ENCODE peak calls at places on chromosomes 1 and 21, in four cellular contexts. One of them, this sample, is unnamed.

GRCh38 chr1:228381336-228381735 is 25.3 kb downstream of the TRIM11 start:
- DNase-seq in cardiac septum: no peak
- DNase-seq in NCI-H1092 treated with DMSO at 0.1 percent for 48 hours: peak; percentile 15
- DNase-seq in ELF-1: no peak
- DNase-seq in this sample: no peak

GRCh38 chr1:78340006-78340405 is 150.8 kb upstream of the PTGFR start:
- DNase-seq in ELF-1: no peak
- DNase-seq in cardiac septum: no peak
- DNase-seq in NCI-H1092 treated with DMSO at 0.1 percent for 48 hours: no peak
- DNase-seq in this sample: no peak

GRCh38 chr1:12405325-12406217 is 175.7 kb downstream of the VPS13D start:
- DNase-seq in ELF-1: no peak
- DNase-seq in cardiac septum: no peak
- DNase-seq in NCI-H1092 treated with DMSO at 0.1 percent for 48 hours: peak; percentile 67
- DNase-seq in this sample: no peak

GRCh38 chr1:2099871-2100774 is 49.9 kb downstream of the PRKCZ start:
- DNase-seq in cardiac septum: no peak
- DNase-seq in ELF-1: no peak
- DNase-seq in NCI-H1092 treated with DMSO at 0.1 percent for 48 hours: no peak
- DNase-seq in this sample: no peak

GRCh38 chr21:45390831-45391742 is 13.9 kb upstream of the COL18A1 start:
- DNase-seq in NCI-H1092 treated with DMSO at 0.1 percent for 48 hours: no peak
- DNase-seq in cardiac septum: peak; percentile 33
- DNase-seq in ELF-1: no peak
- DNase-seq in this sample: no peak

GRCh38 chr1:226324479-226324878 is 15.5 kb upstream of the LIN9 start:
- DNase-seq in cardiac septum: no peak
- DNase-seq in ELF-1: no peak
- DNase-seq in NCI-H1092 treated with DMSO at 0.1 percent for 48 hours: no peak
- DNase-seq in this sample: no peak

GRCh38 chr1:245003246-245003645 is 138.9 kb upstream of the HNRNPU start:
- DNase-seq in cardiac septum: no peak
- DNase-seq in ELF-1: no peak
- DNase-seq in NCI-H1092 treated with DMSO at 0.1 percent for 48 hours: no peak
- DNase-seq in this sample: no peak

GRCh38 chr21:29674343-29674742 is 265.5 kb downstream of the GRIK1 start:
- DNase-seq in NCI-H1092 treated with DMSO at 0.1 percent for 48 hours: no peak
- DNase-seq in ELF-1: no peak
- DNase-seq in cardiac septum: no peak
- DNase-seq in this sample: no peak

GRCh38 chr1:68542586-68542985 is 45.7 kb upstream of the DEPDC1 start:
- DNase-seq in ELF-1: no peak
- DNase-seq in NCI-H1092 treated with DMSO at 0.1 percent for 48 hours: no peak
- DNase-seq in cardiac septum: no peak
- DNase-seq in this sample: no peak

GRCh38 chr1:1128454-1129139 is 12.7 kb upstream of the C1orf159 start:
- DNase-seq in NCI-H1092 treated with DMSO at 0.1 percent for 48 hours: no peak
- DNase-seq in cardiac septum: no peak
- DNase-seq in ELF-1: no peak
- DNase-seq in this sample: no peak

GRCh38 chr1:175637917-175638316 is 105.5 kb downstream of the TNR start:
- DNase-seq in NCI-H1092 treated with DMSO at 0.1 percent for 48 hours: no peak
- DNase-seq in cardiac septum: no peak
- DNase-seq in ELF-1: no peak
- DNase-seq in this sample: no peak

GRCh38 chr1:77513839-77514763 is 168.4 kb downstream of the ZZZ3 start:
- DNase-seq in cardiac septum: no peak
- DNase-seq in NCI-H1092 treated with DMSO at 0.1 percent for 48 hours: no peak
- DNase-seq in ELF-1: peak; percentile 49
- DNase-seq in this sample: no peak

GRCh38 chr1:239262538-239262937 is 123.8 kb upstream of the CHRM3 start:
- DNase-seq in cardiac septum: no peak
- DNase-seq in ELF-1: peak; percentile 60
- DNase-seq in NCI-H1092 treated with DMSO at 0.1 percent for 48 hours: no peak
- DNase-seq in this sample: peak; percentile 6

GRCh38 chr1:6113116-6113515 is 67.0 kb downstream of the CHD5 start:
- DNase-seq in NCI-H1092 treated with DMSO at 0.1 percent for 48 hours: no peak
- DNase-seq in cardiac septum: no peak
- DNase-seq in ELF-1: no peak
- DNase-seq in this sample: no peak

GRCh38 chr1:81915937-81916336 is 115.2 kb downstream of the ADGRL2 start:
- DNase-seq in cardiac septum: no peak
- DNase-seq in ELF-1: no peak
- DNase-seq in NCI-H1092 treated with DMSO at 0.1 percent for 48 hours: no peak
- DNase-seq in this sample: peak; percentile 24

GRCh38 chr1:44713321-44713781 is 17.6 kb downstream of the RNU5D-1 start:
- DNase-seq in NCI-H1092 treated with DMSO at 0.1 percent for 48 hours: no peak
- DNase-seq in cardiac septum: no peak
- DNase-seq in ELF-1: no peak
- DNase-seq in this sample: no peak

This sample was measured in NCI-H1105 treated with DMSO at 0.1 percent for 48 hours.